ENCODE peak calls at places on chromosomes 16 and 17, in nine cellular contexts. One of them, this sample, is unnamed.

GRCh38 chr16:27576729-27577128 is 26.8 kb downstream of the KATNIP start:
- DNase-seq in neural progenitor cell: no peak
- DNase-seq in fibroblast of lung: no peak
- DNase-seq in tibial nerve: no peak
- DNase-seq in stimulated activated CD4-positive, alpha-beta T cell treated with anti-CD3 and anti-CD28 coated beads, Interleukin-2, amount 100 ng/mL, for 48 hours: no peak
- DNase-seq in esophagus muscularis mucosa: no peak
- DNase-seq in islet precursor cell: no peak
- DNase-seq in astrocyte: no peak
- DNase-seq in activated T-helper 9 cell treated with anti-CD3 and anti-CD28 coated beads, Interleukin-2, amount 50 U/mL, for 16 hours: no peak
- DNase-seq in this sample: no peak

GRCh38 chr17:57735707-57736106 is 9.4 kb downstream of the CCDC182 start:
- DNase-seq in neural progenitor cell: peak; percentile 55
- DNase-seq in fibroblast of lung: no peak
- DNase-seq in tibial nerve: no peak
- DNase-seq in stimulated activated CD4-positive, alpha-beta T cell treated with anti-CD3 and anti-CD28 coated beads, Interleukin-2, amount 100 ng/mL, for 48 hours: no peak
- DNase-seq in esophagus muscularis mucosa: no peak
- DNase-seq in islet precursor cell: peak; percentile 80
- DNase-seq in astrocyte: no peak
- DNase-seq in activated T-helper 9 cell treated with anti-CD3 and anti-CD28 coated beads, Interleukin-2, amount 50 U/mL, for 16 hours: no peak
- DNase-seq in this sample: peak; percentile 7

GRCh38 chr16:85052536-85052935 is 24.9 kb downstream of the KIAA0513 start:
- DNase-seq in neural progenitor cell: no peak
- DNase-seq in fibroblast of lung: peak; percentile 15
- DNase-seq in tibial nerve: no peak
- DNase-seq in stimulated activated CD4-positive, alpha-beta T cell treated with anti-CD3 and anti-CD28 coated beads, Interleukin-2, amount 100 ng/mL, for 48 hours: no peak
- DNase-seq in esophagus muscularis mucosa: no peak
- DNase-seq in islet precursor cell: no peak
- DNase-seq in astrocyte: peak; percentile 13
- DNase-seq in activated T-helper 9 cell treated with anti-CD3 and anti-CD28 coated beads, Interleukin-2, amount 50 U/mL, for 16 hours: no peak
- DNase-seq in this sample: no peak

GRCh38 chr17:8941520-8941919 is 24.0 kb downstream of the PIK3R5 start:
- DNase-seq in neural progenitor cell: no peak
- DNase-seq in fibroblast of lung: no peak
- DNase-seq in tibial nerve: no peak
- DNase-seq in stimulated activated CD4-positive, alpha-beta T cell treated with anti-CD3 and anti-CD28 coated beads, Interleukin-2, amount 100 ng/mL, for 48 hours: no peak
- DNase-seq in esophagus muscularis mucosa: no peak
- DNase-seq in islet precursor cell: peak; percentile 48
- DNase-seq in astrocyte: no peak
- DNase-seq in activated T-helper 9 cell treated with anti-CD3 and anti-CD28 coated beads, Interleukin-2, amount 50 U/mL, for 16 hours: peak; percentile 54
- DNase-seq in this sample: no peak

GRCh38 chr16:4898811-4899473 is 38.0 kb downstream of the PPL start:
- DNase-seq in neural progenitor cell: no peak
- DNase-seq in fibroblast of lung: no peak
- DNase-seq in tibial nerve: no peak
- DNase-seq in stimulated activated CD4-positive, alpha-beta T cell treated with anti-CD3 and anti-CD28 coated beads, Interleukin-2, amount 100 ng/mL, for 48 hours: no peak
- DNase-seq in esophagus muscularis mucosa: no peak
- DNase-seq in islet precursor cell: no peak
- DNase-seq in astrocyte: no peak
- DNase-seq in activated T-helper 9 cell treated with anti-CD3 and anti-CD28 coated beads, Interleukin-2, amount 50 U/mL, for 16 hours: no peak
- DNase-seq in this sample: no peak

GRCh38 chr17:50531428-50532025 is 1.0 kb upstream of the EPN3 start:
- DNase-seq in neural progenitor cell: no peak
- DNase-seq in fibroblast of lung: no peak
- DNase-seq in tibial nerve: no peak
- DNase-seq in stimulated activated CD4-positive, alpha-beta T cell treated with anti-CD3 and anti-CD28 coated beads, Interleukin-2, amount 100 ng/mL, for 48 hours: no peak
- DNase-seq in esophagus muscularis mucosa: no peak
- DNase-seq in islet precursor cell: no peak
- DNase-seq in astrocyte: no peak
- DNase-seq in activated T-helper 9 cell treated with anti-CD3 and anti-CD28 coated beads, Interleukin-2, amount 50 U/mL, for 16 hours: no peak
- DNase-seq in this sample: no peak

GRCh38 chr16:30186782-30187555 is 3.6 kb downstream of the CORO1A start:
- DNase-seq in neural progenitor cell: peak; percentile 74
- DNase-seq in fibroblast of lung: no peak
- DNase-seq in tibial nerve: peak; percentile 41
- DNase-seq in stimulated activated CD4-positive, alpha-beta T cell treated with anti-CD3 and anti-CD28 coated beads, Interleukin-2, amount 100 ng/mL, for 48 hours: peak; percentile 94
- DNase-seq in esophagus muscularis mucosa: no peak
- DNase-seq in islet precursor cell: peak; percentile 82
- DNase-seq in astrocyte: no peak
- DNase-seq in activated T-helper 9 cell treated with anti-CD3 and anti-CD28 coated beads, Interleukin-2, amount 50 U/mL, for 16 hours: peak; percentile 82
- DNase-seq in this sample: peak; percentile 27

GRCh38 chr16:35506018-35506897 is 2046.8 kb downstream of the TP53TG3F start:
- DNase-seq in neural progenitor cell: no peak
- DNase-seq in fibroblast of lung: no peak
- DNase-seq in tibial nerve: no peak
- DNase-seq in stimulated activated CD4-positive, alpha-beta T cell treated with anti-CD3 and anti-CD28 coated beads, Interleukin-2, amount 100 ng/mL, for 48 hours: no peak
- DNase-seq in esophagus muscularis mucosa: no peak
- DNase-seq in islet precursor cell: no peak
- DNase-seq in astrocyte: no peak
- DNase-seq in activated T-helper 9 cell treated with anti-CD3 and anti-CD28 coated beads, Interleukin-2, amount 50 U/mL, for 16 hours: no peak
- DNase-seq in this sample: no peak

GRCh38 chr16:67223992-67224391 is 2.9 kb upstream of the TMEM208 start:
- DNase-seq in neural progenitor cell: no peak
- DNase-seq in fibroblast of lung: no peak
- DNase-seq in tibial nerve: no peak
- DNase-seq in stimulated activated CD4-positive, alpha-beta T cell treated with anti-CD3 and anti-CD28 coated beads, Interleukin-2, amount 100 ng/mL, for 48 hours: no peak
- DNase-seq in esophagus muscularis mucosa: no peak
- DNase-seq in islet precursor cell: no peak
- DNase-seq in astrocyte: no peak
- DNase-seq in activated T-helper 9 cell treated with anti-CD3 and anti-CD28 coated beads, Interleukin-2, amount 50 U/mL, for 16 hours: no peak
- DNase-seq in this sample: no peak

GRCh38 chr17:9456265-9456664 is 119.4 kb downstream of the STX8 start:
- DNase-seq in neural progenitor cell: no peak
- DNase-seq in fibroblast of lung: peak; percentile 7
- DNase-seq in tibial nerve: no peak
- DNase-seq in stimulated activated CD4-positive, alpha-beta T cell treated with anti-CD3 and anti-CD28 coated beads, Interleukin-2, amount 100 ng/mL, for 48 hours: no peak
- DNase-seq in esophagus muscularis mucosa: no peak
- DNase-seq in islet precursor cell: no peak
- DNase-seq in astrocyte: no peak
- DNase-seq in activated T-helper 9 cell treated with anti-CD3 and anti-CD28 coated beads, Interleukin-2, amount 50 U/mL, for 16 hours: no peak
- DNase-seq in this sample: no peak

GRCh38 chr17:71801301-71801700 is 319.5 kb upstream of the SOX9 start:
- DNase-seq in neural progenitor cell: no peak
- DNase-seq in fibroblast of lung: peak; percentile 37
- DNase-seq in tibial nerve: no peak
- DNase-seq in stimulated activated CD4-positive, alpha-beta T cell treated with anti-CD3 and anti-CD28 coated beads, Interleukin-2, amount 100 ng/mL, for 48 hours: no peak
- DNase-seq in esophagus muscularis mucosa: no peak
- DNase-seq in islet precursor cell: no peak
- DNase-seq in astrocyte: peak; percentile 94
- DNase-seq in activated T-helper 9 cell treated with anti-CD3 and anti-CD28 coated beads, Interleukin-2, amount 50 U/mL, for 16 hours: no peak
- DNase-seq in this sample: no peak

GRCh38 chr17:48692049-48692448 is 30.3 kb downstream of the PRAC1 start:
- DNase-seq in neural progenitor cell: no peak
- DNase-seq in fibroblast of lung: no peak
- DNase-seq in tibial nerve: no peak
- DNase-seq in stimulated activated CD4-positive, alpha-beta T cell treated with anti-CD3 and anti-CD28 coated beads, Interleukin-2, amount 100 ng/mL, for 48 hours: no peak
- DNase-seq in esophagus muscularis mucosa: no peak
- DNase-seq in islet precursor cell: no peak
- DNase-seq in astrocyte: no peak
- DNase-seq in activated T-helper 9 cell treated with anti-CD3 and anti-CD28 coated beads, Interleukin-2, amount 50 U/mL, for 16 hours: no peak
- DNase-seq in this sample: no peak

GRCh38 chr16:58127033-58127556 is 2.1 kb downstream of the CFAP20 start:
- DNase-seq in neural progenitor cell: peak; percentile 26
- DNase-seq in fibroblast of lung: peak; percentile 68
- DNase-seq in tibial nerve: no peak
- DNase-seq in stimulated activated CD4-positive, alpha-beta T cell treated with anti-CD3 and anti-CD28 coated beads, Interleukin-2, amount 100 ng/mL, for 48 hours: no peak
- DNase-seq in esophagus muscularis mucosa: no peak
- DNase-seq in islet precursor cell: peak; percentile 13
- DNase-seq in astrocyte: peak; percentile 39
- DNase-seq in activated T-helper 9 cell treated with anti-CD3 and anti-CD28 coated beads, Interleukin-2, amount 50 U/mL, for 16 hours: no peak
- DNase-seq in this sample: peak; percentile 37

GRCh38 chr17:65984299-65984698 is 207.6 kb downstream of the CEP112 start:
- DNase-seq in neural progenitor cell: no peak
- DNase-seq in fibroblast of lung: peak; percentile 9
- DNase-seq in tibial nerve: no peak
- DNase-seq in stimulated activated CD4-positive, alpha-beta T cell treated with anti-CD3 and anti-CD28 coated beads, Interleukin-2, amount 100 ng/mL, for 48 hours: no peak
- DNase-seq in esophagus muscularis mucosa: no peak
- DNase-seq in islet precursor cell: no peak
- DNase-seq in astrocyte: peak; percentile 51
- DNase-seq in activated T-helper 9 cell treated with anti-CD3 and anti-CD28 coated beads, Interleukin-2, amount 50 U/mL, for 16 hours: no peak
- DNase-seq in this sample: no peak

GRCh38 chr17:62703269-62703775 is 75.9 kb downstream of the MRC2 start:
- DNase-seq in neural progenitor cell: no peak
- DNase-seq in fibroblast of lung: peak; percentile 22
- DNase-seq in tibial nerve: no peak
- DNase-seq in stimulated activated CD4-positive, alpha-beta T cell treated with anti-CD3 and anti-CD28 coated beads, Interleukin-2, amount 100 ng/mL, for 48 hours: no peak
- DNase-seq in esophagus muscularis mucosa: no peak
- DNase-seq in islet precursor cell: peak; percentile 67
- DNase-seq in astrocyte: peak; percentile 16
- DNase-seq in activated T-helper 9 cell treated with anti-CD3 and anti-CD28 coated beads, Interleukin-2, amount 50 U/mL, for 16 hours: no peak
- DNase-seq in this sample: peak; percentile 77

GRCh38 chr17:31582151-31582907 is 190.9 kb downstream of the RAB11FIP4 start:
- DNase-seq in neural progenitor cell: no peak
- DNase-seq in fibroblast of lung: no peak
- DNase-seq in tibial nerve: no peak
- DNase-seq in stimulated activated CD4-positive, alpha-beta T cell treated with anti-CD3 and anti-CD28 coated beads, Interleukin-2, amount 100 ng/mL, for 48 hours: no peak
- DNase-seq in esophagus muscularis mucosa: no peak
- DNase-seq in islet precursor cell: no peak
- DNase-seq in astrocyte: no peak
- DNase-seq in activated T-helper 9 cell treated with anti-CD3 and anti-CD28 coated beads, Interleukin-2, amount 50 U/mL, for 16 hours: no peak
- DNase-seq in this sample: no peak

GRCh38 chr17:19644493-19645210 is 3.9 kb upstream of the ALDH3A2 start:
- DNase-seq in neural progenitor cell: no peak
- DNase-seq in fibroblast of lung: peak; percentile 18
- DNase-seq in tibial nerve: no peak
- DNase-seq in stimulated activated CD4-positive, alpha-beta T cell treated with anti-CD3 and anti-CD28 coated beads, Interleukin-2, amount 100 ng/mL, for 48 hours: no peak
- DNase-seq in esophagus muscularis mucosa: no peak
- DNase-seq in islet precursor cell: no peak
- DNase-seq in astrocyte: peak; percentile 27
- DNase-seq in activated T-helper 9 cell treated with anti-CD3 and anti-CD28 coated beads, Interleukin-2, amount 50 U/mL, for 16 hours: no peak
- DNase-seq in this sample: peak; percentile 21

GRCh38 chr17:82963104-82963950 is 116.1 kb upstream of the METRNL start:
- DNase-seq in neural progenitor cell: peak; percentile 86
- DNase-seq in fibroblast of lung: peak; percentile 80
- DNase-seq in tibial nerve: peak; percentile 71
- DNase-seq in stimulated activated CD4-positive, alpha-beta T cell treated with anti-CD3 and anti-CD28 coated beads, Interleukin-2, amount 100 ng/mL, for 48 hours: no peak
- DNase-seq in esophagus muscularis mucosa: peak; percentile 94
- DNase-seq in islet precursor cell: peak; percentile 91
- DNase-seq in astrocyte: peak; percentile 49
- DNase-seq in activated T-helper 9 cell treated with anti-CD3 and anti-CD28 coated beads, Interleukin-2, amount 50 U/mL, for 16 hours: no peak
- DNase-seq in this sample: peak; percentile 13

GRCh38 chr17:80845121-80845862 is 146.3 kb upstream of the CHMP6 start:
- DNase-seq in neural progenitor cell: no peak
- DNase-seq in fibroblast of lung: no peak
- DNase-seq in tibial nerve: no peak
- DNase-seq in stimulated activated CD4-positive, alpha-beta T cell treated with anti-CD3 and anti-CD28 coated beads, Interleukin-2, amount 100 ng/mL, for 48 hours: no peak
- DNase-seq in esophagus muscularis mucosa: no peak
- DNase-seq in islet precursor cell: no peak
- DNase-seq in astrocyte: no peak
- DNase-seq in activated T-helper 9 cell treated with anti-CD3 and anti-CD28 coated beads, Interleukin-2, amount 50 U/mL, for 16 hours: no peak
- DNase-seq in this sample: no peak

GRCh38 chr17:57966246-57966645 is 11.0 kb upstream of the CUEDC1 start:
- DNase-seq in neural progenitor cell: no peak
- DNase-seq in fibroblast of lung: no peak
- DNase-seq in tibial nerve: no peak
- DNase-seq in stimulated activated CD4-positive, alpha-beta T cell treated with anti-CD3 and anti-CD28 coated beads, Interleukin-2, amount 100 ng/mL, for 48 hours: no peak
- DNase-seq in esophagus muscularis mucosa: peak; percentile 79
- DNase-seq in islet precursor cell: no peak
- DNase-seq in astrocyte: no peak
- DNase-seq in activated T-helper 9 cell treated with anti-CD3 and anti-CD28 coated beads, Interleukin-2, amount 50 U/mL, for 16 hours: no peak
- DNase-seq in this sample: no peak

GRCh38 chr17:3968886-3969524 is 4.8 kb upstream of the ATP2A3 start:
- DNase-seq in neural progenitor cell: no peak
- DNase-seq in fibroblast of lung: no peak
- DNase-seq in tibial nerve: no peak
- DNase-seq in stimulated activated CD4-positive, alpha-beta T cell treated with anti-CD3 and anti-CD28 coated beads, Interleukin-2, amount 100 ng/mL, for 48 hours: no peak
- DNase-seq in esophagus muscularis mucosa: no peak
- DNase-seq in islet precursor cell: no peak
- DNase-seq in astrocyte: no peak
- DNase-seq in activated T-helper 9 cell treated with anti-CD3 and anti-CD28 coated beads, Interleukin-2, amount 50 U/mL, for 16 hours: no peak
- DNase-seq in this sample: no peak

GRCh38 chr17:19363460-19364035 is 1.0 kb upstream of the B9D1 start:
- DNase-seq in neural progenitor cell: no peak
- DNase-seq in fibroblast of lung: no peak
- DNase-seq in tibial nerve: no peak
- DNase-seq in stimulated activated CD4-positive, alpha-beta T cell treated with anti-CD3 and anti-CD28 coated beads, Interleukin-2, amount 100 ng/mL, for 48 hours: no peak
- DNase-seq in esophagus muscularis mucosa: no peak
- DNase-seq in islet precursor cell: no peak
- DNase-seq in astrocyte: no peak
- DNase-seq in activated T-helper 9 cell treated with anti-CD3 and anti-CD28 coated beads, Interleukin-2, amount 50 U/mL, for 16 hours: no peak
- DNase-seq in this sample: no peak

GRCh38 chr16:1940273-1941161 is 2.5 kb downstream of the MSRB1 start:
- DNase-seq in neural progenitor cell: no peak
- DNase-seq in fibroblast of lung: no peak
- DNase-seq in tibial nerve: no peak
- DNase-seq in stimulated activated CD4-positive, alpha-beta T cell treated with anti-CD3 and anti-CD28 coated beads, Interleukin-2, amount 100 ng/mL, for 48 hours: no peak
- DNase-seq in esophagus muscularis mucosa: no peak
- DNase-seq in islet precursor cell: peak; percentile 45
- DNase-seq in astrocyte: no peak
- DNase-seq in activated T-helper 9 cell treated with anti-CD3 and anti-CD28 coated beads, Interleukin-2, amount 50 U/mL, for 16 hours: no peak
- DNase-seq in this sample: no peak

GRCh38 chr17:77019955-77020379 is 120.8 kb upstream of the SEC14L1 start:
- DNase-seq in neural progenitor cell: peak; percentile 69
- DNase-seq in fibroblast of lung: peak; percentile 27
- DNase-seq in tibial nerve: no peak
- DNase-seq in stimulated activated CD4-positive, alpha-beta T cell treated with anti-CD3 and anti-CD28 coated beads, Interleukin-2, amount 100 ng/mL, for 48 hours: no peak
- DNase-seq in esophagus muscularis mucosa: no peak
- DNase-seq in islet precursor cell: no peak
- DNase-seq in astrocyte: no peak
- DNase-seq in activated T-helper 9 cell treated with anti-CD3 and anti-CD28 coated beads, Interleukin-2, amount 50 U/mL, for 16 hours: no peak
- DNase-seq in this sample: no peak

GRCh38 chr17:40458001-40458791 is 14.9 kb downstream of the IGFBP4 start:
- DNase-seq in neural progenitor cell: no peak
- DNase-seq in fibroblast of lung: peak; percentile 90
- DNase-seq in tibial nerve: no peak
- DNase-seq in stimulated activated CD4-positive, alpha-beta T cell treated with anti-CD3 and anti-CD28 coated beads, Interleukin-2, amount 100 ng/mL, for 48 hours: no peak
- DNase-seq in esophagus muscularis mucosa: no peak
- DNase-seq in islet precursor cell: no peak
- DNase-seq in astrocyte: peak; percentile 85
- DNase-seq in activated T-helper 9 cell treated with anti-CD3 and anti-CD28 coated beads, Interleukin-2, amount 50 U/mL, for 16 hours: no peak
- DNase-seq in this sample: no peak

GRCh38 chr17:82914375-82914774 is 74.6 kb upstream of the ZNF750 start:
- DNase-seq in neural progenitor cell: no peak
- DNase-seq in fibroblast of lung: no peak
- DNase-seq in tibial nerve: no peak
- DNase-seq in stimulated activated CD4-positive, alpha-beta T cell treated with anti-CD3 and anti-CD28 coated beads, Interleukin-2, amount 100 ng/mL, for 48 hours: no peak
- DNase-seq in esophagus muscularis mucosa: no peak
- DNase-seq in islet precursor cell: no peak
- DNase-seq in astrocyte: no peak
- DNase-seq in activated T-helper 9 cell treated with anti-CD3 and anti-CD28 coated beads, Interleukin-2, amount 50 U/mL, for 16 hours: no peak
- DNase-seq in this sample: peak; percentile 7

This sample was measured in bronchial epithelial cell.